ENCODE peak calls at places on chromosomes 7 and 10, in eight cellular contexts. H is HCT116, G is HepG2, B is H1, L is K562, I is GM23338, F is GM12878, Y is endothelial cell of umbilical vein. V is an unnamed sample.

GRCh38 chr7:104979167-104979841 is 34.7 kb upstream of the KMT2E start:
- DNase-seq in H (no peak), G (no peak), B (no peak), L (no peak), I (peak), F (no peak), Y (no peak), V (peak)

GRCh38 chr7:50608196-50608906 is 43.1 kb upstream of the DDC start:
- DNase-seq in H (no peak), G (no peak), B (no peak), L (no peak), I (no peak), F (no peak), Y (no peak), V (no peak)

GRCh38 chr7:120360918-120361317 is 87.9 kb downstream of the KCND2 start:
- DNase-seq in H (no peak), G (no peak), B (no peak), L (no peak), I (no peak), F (peak), Y (no peak), V (no peak)

GRCh38 chr10:94138391-94138790 is 144.7 kb downstream of the PLCE1 start:
- DNase-seq in H (no peak), G (no peak), B (no peak), L (no peak), I (no peak), F (no peak), Y (no peak), V (no peak)

GRCh38 chr10:49679480-49679893 is at the start of gene C10orf53:
- DNase-seq in H (no peak), G (no peak), B (peak), L (peak), I (peak), F (no peak), Y (peak), V (no peak)

GRCh38 chr7:5425507-5426225 is 2.0 kb upstream of the TNRC18 start:
- DNase-seq in H (no peak), G (peak), B (no peak), L (peak), I (peak), F (no peak), Y (peak), V (peak)

GRCh38 chr10:62278461-62278910 is 9.8 kb upstream of the RTKN2 start:
- DNase-seq in H (no peak), G (no peak), B (no peak), L (no peak), I (no peak), F (no peak), Y (no peak), V (no peak)

GRCh38 chr7:45708046-45708950 is 134.1 kb downstream of the ADCY1 start:
- DNase-seq in H (no peak), G (no peak), B (no peak), L (no peak), I (no peak), F (no peak), Y (no peak), V (no peak)

GRCh38 chr7:143492799-143493568 is 15.3 kb downstream of the TAS2R41 start:
- DNase-seq in H (no peak), G (no peak), B (no peak), L (no peak), I (no peak), F (no peak), Y (peak), V (no peak)

GRCh38 chr7:84207025-84207424 is 12.4 kb upstream of the SEMA3A start:
- DNase-seq in H (no peak), G (no peak), B (no peak), L (no peak), I (peak), F (no peak), Y (no peak), V (no peak)

GRCh38 chr10:44897049-44897448 is 14.1 kb upstream of the TMEM72 start:
- DNase-seq in H (no peak), G (no peak), B (no peak), L (no peak), I (no peak), F (no peak), Y (no peak), V (no peak)

GRCh38 chr10:24299587-24300258 is 90.8 kb downstream of the KIAA1217 start:
- DNase-seq in H (no peak), G (no peak), B (no peak), L (no peak), I (no peak), F (no peak), Y (no peak), V (no peak)

GRCh38 chr7:128740996-128741395 is 1.8 kb downstream of the CALU start:
- DNase-seq in H (no peak), G (no peak), B (no peak), L (no peak), I (no peak), F (no peak), Y (peak), V (no peak)

GRCh38 chr7:100957832-100958421 is 8.6 kb downstream of the MUC3A start:
- DNase-seq in H (no peak), G (peak), B (no peak), L (peak), I (no peak), F (no peak), Y (peak), V (no peak)

GRCh38 chr7:120735791-120736190 is 122.2 kb downstream of the TSPAN12 start:
- DNase-seq in H (no peak), G (no peak), B (no peak), L (no peak), I (no peak), F (no peak), Y (peak), V (no peak)

GRCh38 chr10:27242951-27243551 is 2.5 kb upstream of the ACBD5 start:
- DNase-seq in H (peak), G (peak), B (no peak), L (peak), I (peak), F (peak), Y (peak), V (no peak)

GRCh38 chr7:107696330-107696946 is 35.8 kb downstream of the SLC26A4 start:
- DNase-seq in H (no peak), G (no peak), B (no peak), L (no peak), I (no peak), F (no peak), Y (no peak), V (peak)

GRCh38 chr7:19455508-19456132 is 253.2 kb downstream of the POLR1F start:
- DNase-seq in H (no peak), G (no peak), B (no peak), L (no peak), I (no peak), F (no peak), Y (no peak), V (no peak)

GRCh38 chr10:80580811-80581468 is 43.2 kb downstream of the SH2D4B start:
- DNase-seq in H (no peak), G (no peak), B (no peak), L (no peak), I (no peak), F (no peak), Y (no peak), V (no peak)

GRCh38 chr10:128606041-128606440 is 479.8 kb upstream of the MKI67 start:
- DNase-seq in H (no peak), G (no peak), B (no peak), L (no peak), I (no peak), F (no peak), Y (no peak), V (peak)

GRCh38 chr7:46990761-46991160 is 591.1 kb downstream of the TNS3 start:
- DNase-seq in H (no peak), G (no peak), B (no peak), L (no peak), I (no peak), F (no peak), Y (no peak), V (no peak)

GRCh38 chr7:82406937-82407336 is 36.6 kb downstream of the CACNA2D1 start:
- DNase-seq in H (no peak), G (no peak), B (no peak), L (no peak), I (no peak), F (no peak), Y (no peak), V (no peak)

GRCh38 chr7:66178258-66178657 is 26.9 kb upstream of the TPST1 start:
- DNase-seq in H (no peak), G (no peak), B (no peak), L (no peak), I (no peak), F (no peak), Y (no peak), V (no peak)

GRCh38 chr7:69038915-69039314 is 559.4 kb upstream of the AUTS2 start:
- DNase-seq in H (no peak), G (no peak), B (no peak), L (no peak), I (no peak), F (no peak), Y (no peak), V (no peak)

GRCh38 chr10:124619195-124619594 is 125.0 kb downstream of the FAM53B start:
- DNase-seq in H (no peak), G (no peak), B (no peak), L (no peak), I (no peak), F (no peak), Y (no peak), V (no peak)

GRCh38 chr7:23956769-23957556 is 246.9 kb downstream of the STK31 start:
- DNase-seq in H (no peak), G (peak), B (no peak), L (peak), I (no peak), F (no peak), Y (no peak), V (no peak)

GRCh38 chr7:19133891-19134290 is 11.3 kb downstream of the FERD3L start:
- DNase-seq in H (no peak), G (no peak), B (no peak), L (no peak), I (no peak), F (no peak), Y (no peak), V (no peak)

GRCh38 chr10:86642499-86642898 is 11.8 kb upstream of the OPN4 start:
- DNase-seq in H (no peak), G (no peak), B (no peak), L (peak), I (no peak), F (no peak), Y (no peak), V (no peak)

GRCh38 chr7:94923412-94923811 is 16.0 kb downstream of the PPP1R9A start:
- DNase-seq in H (no peak), G (no peak), B (no peak), L (no peak), I (no peak), F (no peak), Y (peak), V (peak)

GRCh38 chr7:28808786-28809533 is 149.2 kb downstream of the TRIL start:
- DNase-seq in H (no peak), G (no peak), B (no peak), L (peak), I (peak), F (no peak), Y (no peak), V (no peak)

GRCh38 chr10:95693331-95693667 is 428 bp downstream of the TCTN3 start:
- DNase-seq in H (no peak), G (no peak), B (no peak), L (no peak), I (peak), F (no peak), Y (no peak), V (no peak)

GRCh38 chr7:70097639-70098038 is 499.4 kb downstream of the AUTS2 start:
- DNase-seq in H (no peak), G (no peak), B (no peak), L (no peak), I (no peak), F (no peak), Y (no peak), V (no peak)

GRCh38 chr7:82760092-82760491 is 316.5 kb upstream of the CACNA2D1 start:
- DNase-seq in H (no peak), G (no peak), B (no peak), L (no peak), I (peak), F (no peak), Y (no peak), V (no peak)

GRCh38 chr10:131251146-131251541 is 60.4 kb downstream of the TCERG1L start:
- DNase-seq in H (no peak), G (no peak), B (no peak), L (no peak), I (no peak), F (no peak), Y (no peak), V (no peak)

GRCh38 chr7:6691609-6692106 is 15.1 kb downstream of the ZNF12 start:
- DNase-seq in H (no peak), G (no peak), B (no peak), L (no peak), I (peak), F (no peak), Y (peak), V (no peak)

GRCh38 chr10:62543566-62543965 is 169.4 kb downstream of the ZNF365 start:
- DNase-seq in H (no peak), G (no peak), B (no peak), L (no peak), I (no peak), F (no peak), Y (no peak), V (no peak)

GRCh38 chr7:36349626-36350025 is 40.0 kb upstream of the ANLN start:
- DNase-seq in H (no peak), G (no peak), B (no peak), L (no peak), I (no peak), F (no peak), Y (no peak), V (no peak)

GRCh38 chr10:25753776-25754175 is 180.3 kb upstream of the MYO3A start:
- DNase-seq in H (no peak), G (no peak), B (no peak), L (no peak), I (no peak), F (no peak), Y (no peak), V (no peak)

GRCh38 chr7:1248077-1248458 is 15.4 kb downstream of the UNCX start:
- DNase-seq in H (no peak), G (no peak), B (no peak), L (no peak), I (no peak), F (no peak), Y (no peak), V (no peak)
- TF ChIP-seq EZH2 in H (no peak), G (no peak), B (no peak), L (no peak), I (no peak), F (no peak), Y (no peak), V (no peak)

GRCh38 chr10:30591249-30591670 is 38.3 kb downstream of the LYZL2 start:
- DNase-seq in H (peak), G (peak), B (no peak), L (peak), I (peak), F (no peak), Y (peak), V (no peak)

GRCh38 chr10:30586828-30587227 is 42.7 kb downstream of the LYZL2 start:
- DNase-seq in H (no peak), G (no peak), B (no peak), L (no peak), I (no peak), F (no peak), Y (no peak), V (no peak)

GRCh38 chr10:30587522-30588031 is 42.0 kb downstream of the LYZL2 start:
- DNase-seq in H (no peak), G (peak), B (no peak), L (peak), I (peak), F (peak), Y (no peak), V (no peak)

GRCh38 chr10:30594077-30594476 is 35.5 kb downstream of the LYZL2 start:
- DNase-seq in H (no peak), G (no peak), B (no peak), L (no peak), I (no peak), F (no peak), Y (no peak), V (no peak)

GRCh38 chr10:30589441-30589840 is 40.1 kb downstream of the LYZL2 start:
- DNase-seq in H (no peak), G (no peak), B (no peak), L (no peak), I (peak), F (no peak), Y (no peak), V (no peak)
- H3K4me3 ChIP-seq in H (no peak), G (no peak), B (no peak), L (no peak), I (no peak), F (no peak), Y (no peak), V (no peak)

GRCh38 chr10:132582795-132583194 is 45.2 kb downstream of the INPP5A start:
- DNase-seq in H (no peak), G (no peak), B (no peak), L (no peak), I (no peak), F (no peak), Y (no peak), V (no peak)
- TF ChIP-seq POLR2AphosphoS5 in H (no peak), G (no peak), B (no peak), L (no peak), I (no peak), F (no peak), Y (no peak), V (no peak)

GRCh38 chr10:101292194-101293006 is 61.6 kb upstream of the BTRC start:
- DNase-seq in H (no peak), G (no peak), B (no peak), L (no peak), I (peak), F (no peak), Y (peak), V (no peak)
- TF ChIP-seq EZH2 in H (no peak), G (no peak), B (no peak), L (no peak), I (peak), F (no peak), Y (peak), V (no peak)

GRCh38 chr7:96837583-96837982 is 127.9 kb upstream of the SEM1 start:
- DNase-seq in H (no peak), G (no peak), B (no peak), L (no peak), I (no peak), F (peak), Y (no peak), V (no peak)

GRCh38 chr7:96833701-96834453 is 124.2 kb upstream of the SEM1 start:
- DNase-seq in H (no peak), G (peak), B (no peak), L (no peak), I (no peak), F (no peak), Y (peak), V (no peak)

GRCh38 chr7:96838481-96838880 is 128.8 kb upstream of the SEM1 start:
- DNase-seq in H (no peak), G (no peak), B (no peak), L (no peak), I (no peak), F (no peak), Y (no peak), V (no peak)
- H3K4me3 ChIP-seq in H (no peak), G (no peak), B (no peak), L (no peak), I (no peak), F (no peak), Y (no peak), V (no peak)